ENCODE peak calls at places on chromosomes 4 and X, in nine cellular contexts. P is activated naive CD4-positive, alpha-beta T cell; K is OCI-LY7; J is NCI-H1694 treated with DMSO at 0.1 percent for 48 hours; D is adipocyte; O is esophagus squamous epithelium; Z is transverse colon; F is amniotic epithelial cell; B is NCI-H146. G is an unnamed sample.

GRCh38 chr4:94307231-94307840 is 35.3 kb downstream of the HPGDS start:
- DNase-seq in B (no peak), O (no peak), D (peak), J (no peak), K (no peak), P (no peak), Z (no peak), F (no peak), G (no peak)

GRCh38 chrX:150146271-150146888 is 208.1 kb upstream of the EOLA2 start:
- DNase-seq in P (no peak), Z (no peak), F (no peak), J (no peak), O (no peak), K (no peak), D (no peak), B (no peak), G (no peak)

GRCh38 chr4:35250771-35251170 is 993.5 kb downstream of the ARAP2 start:
- DNase-seq in B (peak), J (no peak), K (no peak), P (no peak), Z (no peak), D (no peak), O (no peak), F (peak), G (peak)

GRCh38 chr4:6722891-6723290 is 6.9 kb downstream of the BLOC1S4 start:
- DNase-seq in J (no peak), F (no peak), B (no peak), O (no peak), K (no peak), P (no peak), D (no peak), Z (no peak), G (no peak)

GRCh38 chr4:54561940-54562339 is 95.8 kb upstream of the KIT start:
- DNase-seq in F (no peak), O (no peak), P (no peak), J (no peak), Z (no peak), K (no peak), B (no peak), D (no peak), G (no peak)

GRCh38 chr4:81650871-81651270 is 179.2 kb upstream of the RASGEF1B start:
- DNase-seq in D (no peak), K (no peak), B (peak), Z (no peak), O (no peak), J (no peak), P (no peak), F (no peak), G (no peak)

GRCh38 chr4:138236035-138236434 is 6.1 kb downstream of the SLC7A11 start:
- DNase-seq in K (no peak), Z (no peak), F (no peak), J (no peak), B (no peak), P (no peak), O (no peak), D (peak), G (no peak)

GRCh38 chr4:111500871-111501270 is 644.4 kb upstream of the FAM241A start:
- DNase-seq in D (no peak), K (no peak), Z (no peak), F (no peak), O (no peak), J (no peak), P (no peak), B (no peak), G (no peak)

GRCh38 chr4:40333921-40334352 is 1.2 kb upstream of the CHRNA9 start:
- DNase-seq in J (no peak), F (peak), P (no peak), Z (no peak), B (peak), D (peak), O (no peak), K (no peak), G (no peak)

GRCh38 chr4:41560112-41560511 is 22.2 kb downstream of the LIMCH1 start:
- DNase-seq in O (no peak), P (no peak), B (no peak), J (no peak), Z (no peak), D (no peak), F (no peak), K (no peak), G (no peak)

GRCh38 chr4:183257808-183258207 is 62.3 kb downstream of the CLDN22 start:
- DNase-seq in P (no peak), K (no peak), Z (no peak), B (peak), J (no peak), O (no peak), F (no peak), D (no peak), G (no peak)